ENCODE peak calls at places on chromosomes 4 and X, in ten cellular contexts. One of them, this sample, is unnamed.

GRCh38 chr4:3781997-3782930 is 16.1 kb downstream of the ADRA2C start:
- DNase-seq in gastrocnemius medialis: no peak
- DNase-seq in fibroblast of the conjunctiva: no peak
- DNase-seq in A549: no peak
- DNase-seq in NCI-H2227 treated with DMSO at 0.1 percent for 48 hours: no peak
- DNase-seq in activated naive CD4-positive, alpha-beta T cell: no peak
- DNase-seq in AG09309: no peak
- DNase-seq in osteocyte: no peak
- DNase-seq in lung: no peak
- DNase-seq in stimulated activated CD4-positive, alpha-beta T cell treated with anti-CD3 and anti-CD28 coated beads, Interleukin-4, amount 100 ng/mL, for 24 hours: no peak
- DNase-seq in this sample: no peak

GRCh38 chr4:69668680-69669079 is 15.6 kb upstream of the UGT2A1 start:
- DNase-seq in gastrocnemius medialis: no peak
- DNase-seq in fibroblast of the conjunctiva: no peak
- DNase-seq in A549: no peak
- DNase-seq in NCI-H2227 treated with DMSO at 0.1 percent for 48 hours: no peak
- DNase-seq in activated naive CD4-positive, alpha-beta T cell: no peak
- DNase-seq in AG09309: no peak
- DNase-seq in osteocyte: no peak
- DNase-seq in lung: no peak
- DNase-seq in stimulated activated CD4-positive, alpha-beta T cell treated with anti-CD3 and anti-CD28 coated beads, Interleukin-4, amount 100 ng/mL, for 24 hours: no peak
- DNase-seq in this sample: no peak

GRCh38 chr4:25769251-25769650 is 93.5 kb downstream of the SEL1L3 start:
- DNase-seq in gastrocnemius medialis: peak
- DNase-seq in fibroblast of the conjunctiva: no peak
- DNase-seq in A549: no peak
- DNase-seq in NCI-H2227 treated with DMSO at 0.1 percent for 48 hours: peak
- DNase-seq in activated naive CD4-positive, alpha-beta T cell: no peak
- DNase-seq in AG09309: no peak
- DNase-seq in osteocyte: no peak
- DNase-seq in lung: no peak
- DNase-seq in stimulated activated CD4-positive, alpha-beta T cell treated with anti-CD3 and anti-CD28 coated beads, Interleukin-4, amount 100 ng/mL, for 24 hours: no peak
- DNase-seq in this sample: no peak

GRCh38 chrX:3717742-3718420 is 4.4 kb upstream of the PRKX start:
- DNase-seq in gastrocnemius medialis: no peak
- DNase-seq in fibroblast of the conjunctiva: no peak
- DNase-seq in A549: no peak
- DNase-seq in NCI-H2227 treated with DMSO at 0.1 percent for 48 hours: no peak
- DNase-seq in activated naive CD4-positive, alpha-beta T cell: no peak
- DNase-seq in AG09309: no peak
- DNase-seq in osteocyte: no peak
- DNase-seq in lung: no peak
- DNase-seq in stimulated activated CD4-positive, alpha-beta T cell treated with anti-CD3 and anti-CD28 coated beads, Interleukin-4, amount 100 ng/mL, for 24 hours: no peak
- DNase-seq in this sample: no peak

GRCh38 chrX:35101901-35102300 is 159.3 kb downstream of the FAM47B start:
- DNase-seq in gastrocnemius medialis: no peak
- DNase-seq in fibroblast of the conjunctiva: no peak
- DNase-seq in A549: no peak
- DNase-seq in NCI-H2227 treated with DMSO at 0.1 percent for 48 hours: no peak
- DNase-seq in activated naive CD4-positive, alpha-beta T cell: no peak
- DNase-seq in AG09309: no peak
- DNase-seq in osteocyte: no peak
- DNase-seq in lung: no peak
- DNase-seq in stimulated activated CD4-positive, alpha-beta T cell treated with anti-CD3 and anti-CD28 coated beads, Interleukin-4, amount 100 ng/mL, for 24 hours: no peak
- DNase-seq in this sample: no peak

GRCh38 chr4:78298618-78299017 is 241.5 kb downstream of the FRAS1 start:
- DNase-seq in gastrocnemius medialis: no peak
- DNase-seq in fibroblast of the conjunctiva: no peak
- DNase-seq in A549: no peak
- DNase-seq in NCI-H2227 treated with DMSO at 0.1 percent for 48 hours: no peak
- DNase-seq in activated naive CD4-positive, alpha-beta T cell: no peak
- DNase-seq in AG09309: no peak
- DNase-seq in osteocyte: no peak
- DNase-seq in lung: no peak
- DNase-seq in stimulated activated CD4-positive, alpha-beta T cell treated with anti-CD3 and anti-CD28 coated beads, Interleukin-4, amount 100 ng/mL, for 24 hours: no peak
- DNase-seq in this sample: no peak

GRCh38 chr4:171203425-171203824 is 609.8 kb upstream of the GALNTL6 start:
- DNase-seq in gastrocnemius medialis: no peak
- DNase-seq in fibroblast of the conjunctiva: peak
- DNase-seq in A549: no peak
- DNase-seq in NCI-H2227 treated with DMSO at 0.1 percent for 48 hours: no peak
- DNase-seq in activated naive CD4-positive, alpha-beta T cell: no peak
- DNase-seq in AG09309: no peak
- DNase-seq in osteocyte: no peak
- DNase-seq in lung: no peak
- DNase-seq in stimulated activated CD4-positive, alpha-beta T cell treated with anti-CD3 and anti-CD28 coated beads, Interleukin-4, amount 100 ng/mL, for 24 hours: no peak
- DNase-seq in this sample: no peak

GRCh38 chrX:139881572-139881971 is 51.3 kb downstream of the ATP11C start:
- DNase-seq in gastrocnemius medialis: no peak
- DNase-seq in fibroblast of the conjunctiva: peak
- DNase-seq in A549: no peak
- DNase-seq in NCI-H2227 treated with DMSO at 0.1 percent for 48 hours: no peak
- DNase-seq in activated naive CD4-positive, alpha-beta T cell: no peak
- DNase-seq in AG09309: peak
- DNase-seq in osteocyte: no peak
- DNase-seq in lung: no peak
- DNase-seq in stimulated activated CD4-positive, alpha-beta T cell treated with anti-CD3 and anti-CD28 coated beads, Interleukin-4, amount 100 ng/mL, for 24 hours: no peak
- DNase-seq in this sample: no peak

GRCh38 chrX:39759526-39760224 is 338.1 kb downstream of the BCOR start:
- DNase-seq in gastrocnemius medialis: no peak
- DNase-seq in fibroblast of the conjunctiva: peak
- DNase-seq in A549: peak
- DNase-seq in NCI-H2227 treated with DMSO at 0.1 percent for 48 hours: no peak
- DNase-seq in activated naive CD4-positive, alpha-beta T cell: no peak
- DNase-seq in AG09309: no peak
- DNase-seq in osteocyte: peak
- DNase-seq in lung: no peak
- DNase-seq in stimulated activated CD4-positive, alpha-beta T cell treated with anti-CD3 and anti-CD28 coated beads, Interleukin-4, amount 100 ng/mL, for 24 hours: no peak
- DNase-seq in this sample: no peak

GRCh38 chr4:2817701-2818350 is 24.9 kb downstream of the SH3BP2 start:
- DNase-seq in gastrocnemius medialis: no peak
- DNase-seq in fibroblast of the conjunctiva: no peak
- DNase-seq in A549: no peak
- DNase-seq in NCI-H2227 treated with DMSO at 0.1 percent for 48 hours: no peak
- DNase-seq in activated naive CD4-positive, alpha-beta T cell: peak
- DNase-seq in AG09309: no peak
- DNase-seq in osteocyte: no peak
- DNase-seq in lung: no peak
- DNase-seq in stimulated activated CD4-positive, alpha-beta T cell treated with anti-CD3 and anti-CD28 coated beads, Interleukin-4, amount 100 ng/mL, for 24 hours: no peak
- DNase-seq in this sample: no peak

GRCh38 chrX:108584617-108585211 is 145.1 kb downstream of the COL4A5 start:
- DNase-seq in gastrocnemius medialis: no peak
- DNase-seq in fibroblast of the conjunctiva: no peak
- DNase-seq in A549: peak
- DNase-seq in NCI-H2227 treated with DMSO at 0.1 percent for 48 hours: peak
- DNase-seq in activated naive CD4-positive, alpha-beta T cell: no peak
- DNase-seq in AG09309: no peak
- DNase-seq in osteocyte: no peak
- DNase-seq in lung: no peak
- DNase-seq in stimulated activated CD4-positive, alpha-beta T cell treated with anti-CD3 and anti-CD28 coated beads, Interleukin-4, amount 100 ng/mL, for 24 hours: no peak
- DNase-seq in this sample: no peak

GRCh38 chr4:104906274-104906673 is 240.4 kb upstream of the TET2 start:
- DNase-seq in gastrocnemius medialis: no peak
- DNase-seq in fibroblast of the conjunctiva: no peak
- DNase-seq in A549: no peak
- DNase-seq in NCI-H2227 treated with DMSO at 0.1 percent for 48 hours: no peak
- DNase-seq in activated naive CD4-positive, alpha-beta T cell: no peak
- DNase-seq in AG09309: no peak
- DNase-seq in osteocyte: no peak
- DNase-seq in lung: no peak
- DNase-seq in stimulated activated CD4-positive, alpha-beta T cell treated with anti-CD3 and anti-CD28 coated beads, Interleukin-4, amount 100 ng/mL, for 24 hours: no peak
- DNase-seq in this sample: no peak

GRCh38 chr4:6278801-6279197 is 9.1 kb downstream of the WFS1 start:
- DNase-seq in gastrocnemius medialis: no peak
- DNase-seq in fibroblast of the conjunctiva: no peak
- DNase-seq in A549: no peak
- DNase-seq in NCI-H2227 treated with DMSO at 0.1 percent for 48 hours: no peak
- DNase-seq in activated naive CD4-positive, alpha-beta T cell: no peak
- DNase-seq in AG09309: no peak
- DNase-seq in osteocyte: no peak
- DNase-seq in lung: peak
- DNase-seq in stimulated activated CD4-positive, alpha-beta T cell treated with anti-CD3 and anti-CD28 coated beads, Interleukin-4, amount 100 ng/mL, for 24 hours: no peak
- DNase-seq in this sample: no peak

GRCh38 chrX:124555036-124555595 is 208.8 kb downstream of the SH2D1A start:
- DNase-seq in gastrocnemius medialis: no peak
- DNase-seq in fibroblast of the conjunctiva: no peak
- DNase-seq in A549: no peak
- DNase-seq in NCI-H2227 treated with DMSO at 0.1 percent for 48 hours: no peak
- DNase-seq in activated naive CD4-positive, alpha-beta T cell: no peak
- DNase-seq in AG09309: no peak
- DNase-seq in osteocyte: no peak
- DNase-seq in lung: no peak
- DNase-seq in stimulated activated CD4-positive, alpha-beta T cell treated with anti-CD3 and anti-CD28 coated beads, Interleukin-4, amount 100 ng/mL, for 24 hours: no peak
- DNase-seq in this sample: no peak

GRCh38 chr4:105186701-105187158 is 40.1 kb downstream of the TET2 start:
- DNase-seq in gastrocnemius medialis: no peak
- DNase-seq in fibroblast of the conjunctiva: no peak
- DNase-seq in A549: no peak
- DNase-seq in NCI-H2227 treated with DMSO at 0.1 percent for 48 hours: no peak
- DNase-seq in activated naive CD4-positive, alpha-beta T cell: no peak
- DNase-seq in AG09309: no peak
- DNase-seq in osteocyte: no peak
- DNase-seq in lung: no peak
- DNase-seq in stimulated activated CD4-positive, alpha-beta T cell treated with anti-CD3 and anti-CD28 coated beads, Interleukin-4, amount 100 ng/mL, for 24 hours: peak
- DNase-seq in this sample: no peak

GRCh38 chr4:137909910-137910309 is 332.2 kb downstream of the SLC7A11 start:
- DNase-seq in gastrocnemius medialis: no peak
- DNase-seq in fibroblast of the conjunctiva: no peak
- DNase-seq in A549: no peak
- DNase-seq in NCI-H2227 treated with DMSO at 0.1 percent for 48 hours: no peak
- DNase-seq in activated naive CD4-positive, alpha-beta T cell: no peak
- DNase-seq in AG09309: no peak
- DNase-seq in osteocyte: no peak
- DNase-seq in lung: no peak
- DNase-seq in stimulated activated CD4-positive, alpha-beta T cell treated with anti-CD3 and anti-CD28 coated beads, Interleukin-4, amount 100 ng/mL, for 24 hours: no peak
- DNase-seq in this sample: no peak

GRCh38 chr4:159425749-159426376 is 323.0 kb downstream of the RAPGEF2 start:
- DNase-seq in gastrocnemius medialis: no peak
- DNase-seq in fibroblast of the conjunctiva: no peak
- DNase-seq in A549: no peak
- DNase-seq in NCI-H2227 treated with DMSO at 0.1 percent for 48 hours: no peak
- DNase-seq in activated naive CD4-positive, alpha-beta T cell: no peak
- DNase-seq in AG09309: no peak
- DNase-seq in osteocyte: no peak
- DNase-seq in lung: no peak
- DNase-seq in stimulated activated CD4-positive, alpha-beta T cell treated with anti-CD3 and anti-CD28 coated beads, Interleukin-4, amount 100 ng/mL, for 24 hours: no peak
- DNase-seq in this sample: no peak

GRCh38 chr4:10106421-10107039 is 10.1 kb downstream of the WDR1 start:
- DNase-seq in gastrocnemius medialis: peak
- DNase-seq in fibroblast of the conjunctiva: peak
- DNase-seq in A549: peak
- DNase-seq in NCI-H2227 treated with DMSO at 0.1 percent for 48 hours: no peak
- DNase-seq in activated naive CD4-positive, alpha-beta T cell: peak
- DNase-seq in AG09309: peak
- DNase-seq in osteocyte: peak
- DNase-seq in lung: peak
- DNase-seq in stimulated activated CD4-positive, alpha-beta T cell treated with anti-CD3 and anti-CD28 coated beads, Interleukin-4, amount 100 ng/mL, for 24 hours: peak
- DNase-seq in this sample: peak

GRCh38 chr4:51958199-51958968 is 61.8 kb downstream of the LRRC66 start:
- DNase-seq in gastrocnemius medialis: no peak
- DNase-seq in fibroblast of the conjunctiva: no peak
- DNase-seq in A549: no peak
- DNase-seq in NCI-H2227 treated with DMSO at 0.1 percent for 48 hours: no peak
- DNase-seq in activated naive CD4-positive, alpha-beta T cell: no peak
- DNase-seq in AG09309: no peak
- DNase-seq in osteocyte: no peak
- DNase-seq in lung: no peak
- DNase-seq in stimulated activated CD4-positive, alpha-beta T cell treated with anti-CD3 and anti-CD28 coated beads, Interleukin-4, amount 100 ng/mL, for 24 hours: no peak
- DNase-seq in this sample: no peak

GRCh38 chr4:89707467-89707866 is 129.5 kb downstream of the SNCA start:
- DNase-seq in gastrocnemius medialis: no peak
- DNase-seq in fibroblast of the conjunctiva: no peak
- DNase-seq in A549: no peak
- DNase-seq in NCI-H2227 treated with DMSO at 0.1 percent for 48 hours: peak
- DNase-seq in activated naive CD4-positive, alpha-beta T cell: no peak
- DNase-seq in AG09309: no peak
- DNase-seq in osteocyte: no peak
- DNase-seq in lung: no peak
- DNase-seq in stimulated activated CD4-positive, alpha-beta T cell treated with anti-CD3 and anti-CD28 coated beads, Interleukin-4, amount 100 ng/mL, for 24 hours: no peak
- DNase-seq in this sample: no peak

GRCh38 chr4:77172336-77172735 is 15.3 kb downstream of the CCNG2 start:
- DNase-seq in gastrocnemius medialis: no peak
- DNase-seq in fibroblast of the conjunctiva: no peak
- DNase-seq in A549: no peak
- DNase-seq in NCI-H2227 treated with DMSO at 0.1 percent for 48 hours: no peak
- DNase-seq in activated naive CD4-positive, alpha-beta T cell: no peak
- DNase-seq in AG09309: peak
- DNase-seq in osteocyte: no peak
- DNase-seq in lung: no peak
- DNase-seq in stimulated activated CD4-positive, alpha-beta T cell treated with anti-CD3 and anti-CD28 coated beads, Interleukin-4, amount 100 ng/mL, for 24 hours: no peak
- DNase-seq in this sample: no peak

GRCh38 chr4:6925357-6925836 is 15.8 kb downstream of the TBC1D14 start:
- DNase-seq in gastrocnemius medialis: peak
- DNase-seq in fibroblast of the conjunctiva: no peak
- DNase-seq in A549: no peak
- DNase-seq in NCI-H2227 treated with DMSO at 0.1 percent for 48 hours: no peak
- DNase-seq in activated naive CD4-positive, alpha-beta T cell: no peak
- DNase-seq in AG09309: no peak
- DNase-seq in osteocyte: no peak
- DNase-seq in lung: no peak
- DNase-seq in stimulated activated CD4-positive, alpha-beta T cell treated with anti-CD3 and anti-CD28 coated beads, Interleukin-4, amount 100 ng/mL, for 24 hours: no peak
- DNase-seq in this sample: no peak

GRCh38 chr4:38154681-38155588 is 194.7 kb downstream of the PTTG2 start:
- DNase-seq in gastrocnemius medialis: peak
- DNase-seq in fibroblast of the conjunctiva: peak
- DNase-seq in A549: no peak
- DNase-seq in NCI-H2227 treated with DMSO at 0.1 percent for 48 hours: no peak
- DNase-seq in activated naive CD4-positive, alpha-beta T cell: peak
- DNase-seq in AG09309: no peak
- DNase-seq in osteocyte: no peak
- DNase-seq in lung: peak
- DNase-seq in stimulated activated CD4-positive, alpha-beta T cell treated with anti-CD3 and anti-CD28 coated beads, Interleukin-4, amount 100 ng/mL, for 24 hours: no peak
- DNase-seq in this sample: no peak

GRCh38 chrX:123422875-123423274 is 238.8 kb downstream of the GRIA3 start:
- DNase-seq in gastrocnemius medialis: no peak
- DNase-seq in fibroblast of the conjunctiva: peak
- DNase-seq in A549: peak
- DNase-seq in NCI-H2227 treated with DMSO at 0.1 percent for 48 hours: no peak
- DNase-seq in activated naive CD4-positive, alpha-beta T cell: no peak
- DNase-seq in AG09309: no peak
- DNase-seq in osteocyte: no peak
- DNase-seq in lung: no peak
- DNase-seq in stimulated activated CD4-positive, alpha-beta T cell treated with anti-CD3 and anti-CD28 coated beads, Interleukin-4, amount 100 ng/mL, for 24 hours: no peak
- DNase-seq in this sample: no peak

GRCh38 chr4:7668282-7668681 is 233.6 kb upstream of the PSAPL1 start:
- DNase-seq in gastrocnemius medialis: no peak
- DNase-seq in fibroblast of the conjunctiva: no peak
- DNase-seq in A549: no peak
- DNase-seq in NCI-H2227 treated with DMSO at 0.1 percent for 48 hours: no peak
- DNase-seq in activated naive CD4-positive, alpha-beta T cell: no peak
- DNase-seq in AG09309: no peak
- DNase-seq in osteocyte: no peak
- DNase-seq in lung: no peak
- DNase-seq in stimulated activated CD4-positive, alpha-beta T cell treated with anti-CD3 and anti-CD28 coated beads, Interleukin-4, amount 100 ng/mL, for 24 hours: no peak
- DNase-seq in this sample: no peak

GRCh38 chr4:173526034-173526482 is 4.0 kb downstream of the HAND2 start:
- DNase-seq in gastrocnemius medialis: no peak
- DNase-seq in fibroblast of the conjunctiva: no peak
- DNase-seq in A549: no peak
- DNase-seq in NCI-H2227 treated with DMSO at 0.1 percent for 48 hours: no peak
- DNase-seq in activated naive CD4-positive, alpha-beta T cell: no peak
- DNase-seq in AG09309: no peak
- DNase-seq in osteocyte: no peak
- DNase-seq in lung: no peak
- DNase-seq in stimulated activated CD4-positive, alpha-beta T cell treated with anti-CD3 and anti-CD28 coated beads, Interleukin-4, amount 100 ng/mL, for 24 hours: no peak
- DNase-seq in this sample: no peak

GRCh38 chrX:83916525-83916924 is 55.6 kb downstream of the CYLC1 start:
- DNase-seq in gastrocnemius medialis: no peak
- DNase-seq in fibroblast of the conjunctiva: no peak
- DNase-seq in A549: no peak
- DNase-seq in NCI-H2227 treated with DMSO at 0.1 percent for 48 hours: no peak
- DNase-seq in activated naive CD4-positive, alpha-beta T cell: no peak
- DNase-seq in AG09309: no peak
- DNase-seq in osteocyte: no peak
- DNase-seq in lung: no peak
- DNase-seq in stimulated activated CD4-positive, alpha-beta T cell treated with anti-CD3 and anti-CD28 coated beads, Interleukin-4, amount 100 ng/mL, for 24 hours: no peak
- DNase-seq in this sample: no peak

GRCh38 chr4:184282251-184282713 is 64.6 kb upstream of the ENPP6 start:
- DNase-seq in gastrocnemius medialis: no peak
- DNase-seq in fibroblast of the conjunctiva: no peak
- DNase-seq in A549: no peak
- DNase-seq in NCI-H2227 treated with DMSO at 0.1 percent for 48 hours: no peak
- DNase-seq in activated naive CD4-positive, alpha-beta T cell: no peak
- DNase-seq in AG09309: no peak
- DNase-seq in osteocyte: no peak
- DNase-seq in lung: peak
- DNase-seq in stimulated activated CD4-positive, alpha-beta T cell treated with anti-CD3 and anti-CD28 coated beads, Interleukin-4, amount 100 ng/mL, for 24 hours: peak
- DNase-seq in this sample: no peak

This sample was measured in aorta.